ENCODE peak calls at places on chromosomes 12 and 14, in seven cellular contexts. One of them, this sample, is unnamed.

GRCh38 chr14:99360774-99361595 is 89.0 kb upstream of the BCL11B start:
- DNase-seq in A549: peak; percentile 42
- DNase-seq in stomach: no peak
- DNase-seq in breast epithelium: no peak
- DNase-seq in sigmoid colon: no peak
- DNase-seq in ovary: no peak
- DNase-seq in adrenal gland: no peak
- DNase-seq in this sample: no peak

GRCh38 chr12:26798669-26799068 is 34.3 kb downstream of the ITPR2 start:
- DNase-seq in ovary: no peak
- DNase-seq in A549: no peak
- DNase-seq in adrenal gland: no peak
- DNase-seq in stomach: no peak
- DNase-seq in sigmoid colon: no peak
- DNase-seq in breast epithelium: no peak
- DNase-seq in this sample: no peak

GRCh38 chr12:111451649-111452129 is 46.0 kb downstream of the SH2B3 start:
- DNase-seq in stomach: peak; percentile 9
- DNase-seq in ovary: no peak
- DNase-seq in A549: peak; percentile 56
- DNase-seq in sigmoid colon: peak; percentile 22
- DNase-seq in adrenal gland: no peak
- DNase-seq in breast epithelium: no peak
- DNase-seq in this sample: no peak

GRCh38 chr14:52427460-52427859 is 113.3 kb downstream of the PTGER2 start:
- DNase-seq in stomach: no peak
- DNase-seq in ovary: no peak
- DNase-seq in adrenal gland: no peak
- DNase-seq in breast epithelium: no peak
- DNase-seq in sigmoid colon: no peak
- DNase-seq in A549: no peak
- DNase-seq in this sample: no peak

GRCh38 chr12:130017571-130018449 is 114.0 kb upstream of the TMEM132D start:
- DNase-seq in breast epithelium: no peak
- DNase-seq in sigmoid colon: peak; percentile 19
- DNase-seq in stomach: no peak
- DNase-seq in ovary: no peak
- DNase-seq in adrenal gland: no peak
- DNase-seq in A549: no peak
- DNase-seq in this sample: no peak

GRCh38 chr12:14769462-14769836 is 33.8 kb downstream of the WBP11 start:
- DNase-seq in stomach: peak; percentile 43
- DNase-seq in adrenal gland: peak; percentile 40
- DNase-seq in ovary: peak; percentile 60
- DNase-seq in sigmoid colon: peak; percentile 76
- DNase-seq in A549: peak; percentile 59
- DNase-seq in breast epithelium: no peak
- DNase-seq in this sample: peak; percentile 54

GRCh38 chr12:8527250-8528130 is 13.2 kb downstream of the CLEC4E start:
- DNase-seq in sigmoid colon: peak; percentile 57
- DNase-seq in breast epithelium: no peak
- DNase-seq in A549: no peak
- DNase-seq in adrenal gland: no peak
- DNase-seq in stomach: no peak
- DNase-seq in ovary: no peak
- DNase-seq in this sample: no peak

GRCh38 chr12:47949441-47950341 is 13.7 kb upstream of the TMEM106C start:
- DNase-seq in stomach: peak; percentile 80
- DNase-seq in A549: peak; percentile 88
- DNase-seq in sigmoid colon: peak; percentile 86
- DNase-seq in adrenal gland: peak; percentile 89
- DNase-seq in breast epithelium: peak; percentile 83
- DNase-seq in ovary: peak; percentile 71
- DNase-seq in this sample: peak; percentile 67

GRCh38 chr14:71358209-71358931 is 451.1 kb downstream of the PCNX1 start:
- DNase-seq in breast epithelium: no peak
- DNase-seq in sigmoid colon: no peak
- DNase-seq in ovary: no peak
- DNase-seq in stomach: no peak
- DNase-seq in adrenal gland: no peak
- DNase-seq in A549: no peak
- DNase-seq in this sample: no peak

GRCh38 chr12:108729612-108730336 is 1.5 kb downstream of the CORO1C start:
- DNase-seq in stomach: no peak
- DNase-seq in sigmoid colon: no peak
- DNase-seq in A549: no peak
- DNase-seq in adrenal gland: no peak
- DNase-seq in breast epithelium: no peak
- DNase-seq in ovary: no peak
- DNase-seq in this sample: no peak

GRCh38 chr12:55681142-55682077 is 26.3 kb downstream of the ITGA7 start:
- DNase-seq in adrenal gland: peak; percentile 62
- DNase-seq in breast epithelium: no peak
- DNase-seq in A549: peak; percentile 92
- DNase-seq in stomach: peak; percentile 71
- DNase-seq in sigmoid colon: peak; percentile 81
- DNase-seq in ovary: no peak
- DNase-seq in this sample: peak; percentile 45

GRCh38 chr12:31031951-31032335 is 41.7 kb upstream of the DDX11 start:
- DNase-seq in sigmoid colon: no peak
- DNase-seq in ovary: no peak
- DNase-seq in breast epithelium: no peak
- DNase-seq in A549: no peak
- DNase-seq in adrenal gland: no peak
- DNase-seq in stomach: no peak
- DNase-seq in this sample: no peak

GRCh38 chr12:116201908-116202307 is 75.6 kb downstream of the MED13L start:
- DNase-seq in sigmoid colon: no peak
- DNase-seq in A549: no peak
- DNase-seq in adrenal gland: no peak
- DNase-seq in breast epithelium: no peak
- DNase-seq in ovary: no peak
- DNase-seq in stomach: no peak
- DNase-seq in this sample: no peak

GRCh38 chr14:59483360-59483759 is 848 bp downstream of the L3HYPDH start:
- DNase-seq in ovary: no peak
- DNase-seq in breast epithelium: no peak
- DNase-seq in stomach: no peak
- DNase-seq in sigmoid colon: no peak
- DNase-seq in A549: peak; percentile 47
- DNase-seq in adrenal gland: peak; percentile 49
- DNase-seq in this sample: no peak

GRCh38 chr12:29350080-29350479 is 30.9 kb downstream of the ERGIC2 start:
- DNase-seq in ovary: no peak
- DNase-seq in stomach: no peak
- DNase-seq in breast epithelium: no peak
- DNase-seq in adrenal gland: no peak
- DNase-seq in A549: peak; percentile 22
- DNase-seq in sigmoid colon: no peak
- DNase-seq in this sample: no peak

GRCh38 chr14:94135476-94135875 is 6.1 kb upstream of the IFI27L2 start:
- DNase-seq in A549: no peak
- DNase-seq in stomach: no peak
- DNase-seq in breast epithelium: no peak
- DNase-seq in sigmoid colon: no peak
- DNase-seq in adrenal gland: no peak
- DNase-seq in ovary: no peak
- DNase-seq in this sample: no peak

GRCh38 chr14:102088012-102088792 is 1.4 kb upstream of the HSP90AA1 start:
- DNase-seq in adrenal gland: peak; percentile 61
- DNase-seq in breast epithelium: no peak
- DNase-seq in ovary: peak; percentile 45
- DNase-seq in A549: no peak
- DNase-seq in sigmoid colon: peak; percentile 80
- DNase-seq in stomach: peak; percentile 51
- DNase-seq in this sample: peak; percentile 46

GRCh38 chr14:51735851-51736250 is 84.1 kb downstream of the FRMD6 start:
- DNase-seq in adrenal gland: no peak
- DNase-seq in ovary: no peak
- DNase-seq in sigmoid colon: no peak
- DNase-seq in A549: peak; percentile 27
- DNase-seq in breast epithelium: no peak
- DNase-seq in stomach: no peak
- DNase-seq in this sample: no peak

GRCh38 chr14:28119849-28120248 is 646.7 kb upstream of the FOXG1 start:
- DNase-seq in sigmoid colon: no peak
- DNase-seq in stomach: no peak
- DNase-seq in adrenal gland: no peak
- DNase-seq in A549: no peak
- DNase-seq in ovary: no peak
- DNase-seq in breast epithelium: no peak
- DNase-seq in this sample: no peak

GRCh38 chr14:71103662-71104484 is 196.6 kb downstream of the PCNX1 start:
- DNase-seq in A549: peak; percentile 62
- DNase-seq in ovary: no peak
- DNase-seq in sigmoid colon: no peak
- DNase-seq in adrenal gland: peak; percentile 23
- DNase-seq in breast epithelium: no peak
- DNase-seq in stomach: no peak
- DNase-seq in this sample: no peak

GRCh38 chr12:1474567-1475153 is 119.7 kb downstream of the FBXL14 start:
- DNase-seq in breast epithelium: no peak
- DNase-seq in A549: no peak
- DNase-seq in ovary: no peak
- DNase-seq in stomach: no peak
- DNase-seq in sigmoid colon: no peak
- DNase-seq in adrenal gland: no peak
- DNase-seq in this sample: no peak

DNA sequence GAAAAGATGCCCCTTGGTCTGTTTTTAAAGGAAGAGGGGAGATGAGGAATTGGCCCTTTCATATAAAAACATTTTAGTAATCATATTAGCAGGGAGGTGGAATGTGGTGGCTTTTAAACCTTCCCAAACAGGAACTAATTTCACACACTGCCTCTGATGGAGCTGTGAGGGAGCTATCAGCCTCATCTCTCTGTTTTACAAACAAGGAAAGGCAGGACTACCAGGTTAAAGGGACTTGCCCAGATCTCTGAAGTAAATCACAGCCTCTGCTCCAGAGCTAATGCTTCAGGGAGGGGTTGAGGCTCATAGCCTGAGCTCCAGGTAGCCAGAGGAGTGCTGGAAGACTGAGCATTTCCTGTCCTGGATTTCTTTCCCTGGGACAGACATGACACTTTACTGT is 1.1 kb upstream of the BMP4 start:
- DNase-seq in A549: no peak
- DNase-seq in stomach: no peak
- DNase-seq in sigmoid colon: no peak
- DNase-seq in ovary: no peak
- DNase-seq in adrenal gland: no peak
- DNase-seq in breast epithelium: no peak
- DNase-seq in this sample: no peak
- TF ChIP-seq POLR2A in A549: no peak
- TF ChIP-seq POLR2A in stomach: no peak
- TF ChIP-seq POLR2A in sigmoid colon: no peak
- TF ChIP-seq POLR2A in ovary: no peak
- TF ChIP-seq POLR2A in adrenal gland: no peak
- TF ChIP-seq POLR2A in breast epithelium: no peak
- TF ChIP-seq POLR2A in this sample: no peak

DNA sequence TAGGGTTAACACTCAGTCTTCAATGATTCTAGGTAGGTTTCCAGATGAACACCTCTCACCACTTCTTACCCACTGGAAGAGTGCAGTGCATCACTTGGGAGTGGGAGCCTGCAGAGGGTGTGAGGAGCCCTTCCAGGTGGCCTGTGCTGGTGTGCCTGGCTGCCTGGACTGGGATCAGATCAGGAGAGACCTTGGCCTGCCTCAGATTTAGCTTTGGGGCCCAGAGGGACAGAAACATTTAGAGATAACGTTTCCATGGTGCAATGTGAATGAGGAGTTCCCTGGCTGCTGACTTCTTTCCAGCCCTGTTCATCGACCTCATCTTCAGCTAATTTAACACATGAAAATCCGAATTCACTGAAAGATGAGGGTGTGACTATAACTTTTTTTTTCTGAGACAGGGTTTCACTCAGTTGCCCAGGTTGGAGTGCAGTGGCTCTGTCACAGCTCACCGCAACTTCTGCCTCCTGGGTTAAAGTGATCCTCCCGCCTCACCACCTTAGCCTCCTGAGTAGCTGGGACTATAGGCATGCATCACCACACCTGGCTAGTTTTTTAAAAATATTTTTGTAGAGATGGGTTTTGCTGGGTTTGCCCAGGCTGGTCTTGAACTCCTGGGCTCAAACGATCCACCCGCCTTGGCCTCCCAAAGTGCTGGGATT is 53.6 kb downstream of the SUSD6 start:
- DNase-seq in adrenal gland: peak; percentile 79
- DNase-seq in sigmoid colon: no peak
- DNase-seq in A549: no peak
- DNase-seq in ovary: no peak
- DNase-seq in breast epithelium: no peak
- DNase-seq in stomach: no peak
- DNase-seq in this sample: no peak
- H3K27ac ChIP-seq in adrenal gland: peak overlapping the region; percentile 76
- H3K27ac ChIP-seq in sigmoid colon: peak overlapping the region; percentile 71
- H3K27ac ChIP-seq in A549: no peak overlapping the region
- H3K27ac ChIP-seq in ovary: no peak overlapping the region
- H3K27ac ChIP-seq in breast epithelium: peak overlapping the region; percentile 90
- H3K27ac ChIP-seq in stomach: peak overlapping the region; percentile 75
- H3K27ac ChIP-seq in this sample: peak overlapping the region; percentile 60

GRCh38 chr12:104761091-104761490 is 197.0 kb downstream of the SLC41A2 start:
- DNase-seq in A549: no peak
- DNase-seq in breast epithelium: no peak
- DNase-seq in stomach: no peak
- DNase-seq in adrenal gland: no peak
- DNase-seq in ovary: no peak
- DNase-seq in sigmoid colon: no peak
- DNase-seq in this sample: no peak

GRCh38 chr12:104764225-104765073 is 193.6 kb downstream of the SLC41A2 start:
- DNase-seq in stomach: no peak
- DNase-seq in sigmoid colon: no peak
- DNase-seq in breast epithelium: no peak
- DNase-seq in adrenal gland: no peak
- DNase-seq in ovary: no peak
- DNase-seq in A549: no peak
- DNase-seq in this sample: no peak

GRCh38 chr12:104758771-104759170 is 199.3 kb downstream of the SLC41A2 start:
- DNase-seq in breast epithelium: no peak
- DNase-seq in A549: no peak
- DNase-seq in sigmoid colon: no peak
- DNase-seq in stomach: no peak
- DNase-seq in ovary: no peak
- DNase-seq in adrenal gland: no peak
- DNase-seq in this sample: no peak

GRCh38 chr12:104768033-104768432 is 190.1 kb downstream of the SLC41A2 start:
- DNase-seq in ovary: no peak
- DNase-seq in A549: no peak
- DNase-seq in breast epithelium: no peak
- DNase-seq in stomach: no peak
- DNase-seq in adrenal gland: no peak
- DNase-seq in sigmoid colon: no peak
- DNase-seq in this sample: no peak

GRCh38 chr12:104763163-104763805 is 194.8 kb downstream of the SLC41A2 start:
- DNase-seq in adrenal gland: no peak
- DNase-seq in stomach: no peak
- DNase-seq in sigmoid colon: no peak
- DNase-seq in ovary: no peak
- DNase-seq in breast epithelium: no peak
- DNase-seq in A549: no peak
- DNase-seq in this sample: no peak
- H3K4me1 ChIP-seq in adrenal gland: no peaks in the 10 kb centered on the region
- H3K4me1 ChIP-seq in stomach: peaks cover 13% of the 10 kb centered on the region
- H3K4me1 ChIP-seq in sigmoid colon: no peaks in the 10 kb centered on the region
- H3K4me1 ChIP-seq in ovary: no peaks in the 10 kb centered on the region
- H3K4me1 ChIP-seq in breast epithelium: no peaks in the 10 kb centered on the region
- H3K4me1 ChIP-seq in A549: no peaks in the 10 kb centered on the region
- H3K4me1 ChIP-seq in this sample: no peaks in the 10 kb centered on the region

GRCh38 chr12:57096099-57096572 is 7.2 kb downstream of the NAB2 start:
- DNase-seq in stomach: no peak
- DNase-seq in breast epithelium: no peak
- DNase-seq in A549: no peak
- DNase-seq in ovary: no peak
- DNase-seq in adrenal gland: no peak
- DNase-seq in sigmoid colon: no peak
- DNase-seq in this sample: no peak
- TF ChIP-seq POLR2A in stomach: no peak
- TF ChIP-seq POLR2A in breast epithelium: no peak
- TF ChIP-seq POLR2A in A549: no peak
- TF ChIP-seq POLR2A in ovary: no peak
- TF ChIP-seq POLR2A in adrenal gland: no peak
- TF ChIP-seq POLR2A in sigmoid colon: no peak
- TF ChIP-seq POLR2A in this sample: no peak

This sample was measured in uterus.